ENCODE peak calls at places on chromosome 13, in five cellular contexts. P, O, C, H and R are unnamed samples.

GRCh38 chr13:98910501-98910951 is 67.3 kb downstream of the DOCK9 start:
- DNase-seq in P (no peak), O (no peak), C (no peak), H (no peak), R (no peak)

GRCh38 chr13:92833071-92833470 is 393.5 kb upstream of the GPC6 start:
- DNase-seq in P (no peak), O (no peak), C (no peak), H (no peak), R (no peak)

GRCh38 chr13:82467626-82468025 is 1414.6 kb downstream of the SLITRK1 start:
- DNase-seq in P (no peak), O (no peak), C (no peak), H (no peak), R (no peak)

GRCh38 chr13:24153979-24154378 is 6.5 kb upstream of the SPATA13 start:
- DNase-seq in P (no peak), O (no peak), C (no peak), H (no peak), R (no peak)

GRCh38 chr13:111095031-111095840 is 19.9 kb upstream of the ARHGEF7 start:
- DNase-seq in P (no peak), O (no peak), C (no peak), H (no peak), R (no peak)

GRCh38 chr13:53201454-53202225 is 173.0 kb downstream of the OLFM4 start:
- DNase-seq in P (peak), O (no peak), C (peak), H (no peak), R (no peak)

GRCh38 chr13:46551410-46552301 is 1.3 kb upstream of the LRCH1 start:
- DNase-seq in P (peak), O (peak), C (peak), H (peak), R (peak)

GRCh38 chr13:82717249-82717648 is 1165.0 kb downstream of the SLITRK1 start:
- DNase-seq in P (no peak), O (no peak), C (no peak), H (no peak), R (no peak)

GRCh38 chr13:110233181-110233641 is 73.7 kb downstream of the COL4A1 start:
- DNase-seq in P (no peak), O (no peak), C (no peak), H (no peak), R (no peak)

GRCh38 chr13:110070511-110071120 is 236.3 kb downstream of the COL4A1 start:
- DNase-seq in P (no peak), O (no peak), C (no peak), H (no peak), R (no peak)

GRCh38 chr13:85230754-85231153 is 568.5 kb downstream of the SLITRK6 start:
- DNase-seq in P (no peak), O (no peak), C (no peak), H (no peak), R (no peak)

GRCh38 chr13:41416276-41416675 is 41.1 kb upstream of the RGCC start:
- DNase-seq in P (no peak), O (no peak), C (no peak), H (no peak), R (no peak)
- TF ChIP-seq CTCF in P (no peak), O (no peak), C (no peak), H (no peak), R (no peak)

DNA sequence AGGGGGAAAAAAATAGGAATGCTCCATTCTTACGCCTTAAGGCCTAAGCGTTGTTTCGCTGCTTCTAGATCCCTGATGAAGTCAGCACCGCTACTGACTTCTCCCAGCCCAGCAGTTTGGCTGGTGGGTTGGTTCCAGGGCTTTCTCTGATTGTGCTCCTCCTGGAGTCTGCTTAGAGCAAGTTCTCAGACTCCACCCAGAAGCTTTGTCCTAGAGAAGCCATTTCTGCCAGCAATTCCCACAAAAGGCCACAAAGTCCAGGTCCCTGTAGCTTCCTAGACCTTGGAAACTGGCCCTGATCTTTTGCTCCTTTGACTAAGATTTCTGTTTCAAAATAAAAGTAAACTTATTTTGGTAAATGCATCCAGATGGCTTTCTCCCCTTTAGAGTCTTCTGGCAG is 65.4 kb downstream of the KCTD12 start:
- DNase-seq in P (no peak), O (no peak), C (peak), H (no peak), R (no peak)
- TF ChIP-seq CTCF in P (no peak), O (no peak), C (no peak), H (no peak), R (no peak)

DNA sequence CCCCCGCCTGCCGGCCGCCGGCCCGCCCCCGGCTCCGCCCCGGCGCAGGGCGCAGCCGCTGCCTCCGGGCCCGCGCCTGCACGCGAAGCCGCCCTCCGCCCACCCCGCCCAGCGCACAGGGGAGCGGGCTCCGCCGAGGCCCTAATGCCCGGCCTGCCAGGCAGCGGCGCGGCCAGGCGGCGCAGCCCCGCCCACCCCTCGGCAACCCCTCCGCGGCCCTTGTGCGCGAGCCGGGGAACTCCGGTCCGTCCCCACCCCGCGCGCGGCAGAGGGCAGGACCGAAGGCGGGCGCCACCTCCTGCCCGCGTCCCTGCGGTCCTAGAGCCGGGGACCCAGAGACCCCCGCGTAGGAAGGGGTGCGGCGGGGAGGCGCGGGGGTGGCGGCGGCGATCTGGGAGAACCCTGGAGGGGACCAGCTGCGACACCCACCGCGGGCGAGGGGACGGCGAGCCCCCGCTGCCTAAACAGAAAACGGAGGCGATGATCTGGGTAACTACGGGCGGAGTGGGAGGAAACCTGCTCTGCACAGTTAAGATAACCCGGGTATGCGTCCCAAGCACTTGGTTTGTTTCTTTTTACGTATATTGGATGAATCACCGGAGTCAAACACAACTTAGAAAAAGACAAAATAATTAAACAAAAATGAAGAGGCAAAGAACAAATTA is 351 bp upstream of the USP12 start:
- DNase-seq in P (peak), O (peak), C (peak), H (peak), R (peak)
- TF ChIP-seq CTCF in P (no peak), O (peak), C (peak), H (no peak), R (no peak)

DNA sequence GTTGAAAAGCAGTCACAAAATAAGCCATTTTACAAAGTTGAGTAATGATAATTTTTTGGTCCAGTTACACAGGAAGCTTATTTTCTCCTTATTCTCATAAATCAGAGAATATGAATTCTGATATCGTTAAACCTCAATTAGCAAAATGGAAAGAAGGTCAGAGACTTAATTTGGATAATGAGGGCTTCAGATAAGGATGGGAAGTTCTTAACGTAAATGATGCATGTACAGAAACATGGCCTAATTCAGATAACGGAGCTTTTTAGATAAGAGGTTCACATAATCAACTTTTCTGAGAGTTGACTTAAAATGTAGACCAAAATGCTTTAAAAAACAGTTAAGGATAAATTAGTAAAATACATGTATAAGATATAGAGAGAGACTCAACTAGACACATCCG is 746.3 kb upstream of the SLC10A2 start:
- DNase-seq in P (no peak), O (no peak), C (no peak), H (no peak), R (no peak)
- TF ChIP-seq CTCF in P (no peak), O (no peak), C (no peak), H (no peak), R (no peak)

GRCh38 chr13:45522571-45522970 is 57.8 kb downstream of the COG3 start:
- DNase-seq in P (no peak), O (no peak), C (no peak), H (no peak), R (no peak)
- TF ChIP-seq CTCF in P (no peak), O (no peak), C (no peak), H (no peak), R (no peak)

GRCh38 chr13:35826626-35827254 is 304.4 kb downstream of the DCLK1 start:
- DNase-seq in P (no peak), O (peak), C (peak), H (no peak), R (no peak)
- TF ChIP-seq CTCF in P (peak), O (peak), C (peak), H (no peak), R (no peak)

DNA sequence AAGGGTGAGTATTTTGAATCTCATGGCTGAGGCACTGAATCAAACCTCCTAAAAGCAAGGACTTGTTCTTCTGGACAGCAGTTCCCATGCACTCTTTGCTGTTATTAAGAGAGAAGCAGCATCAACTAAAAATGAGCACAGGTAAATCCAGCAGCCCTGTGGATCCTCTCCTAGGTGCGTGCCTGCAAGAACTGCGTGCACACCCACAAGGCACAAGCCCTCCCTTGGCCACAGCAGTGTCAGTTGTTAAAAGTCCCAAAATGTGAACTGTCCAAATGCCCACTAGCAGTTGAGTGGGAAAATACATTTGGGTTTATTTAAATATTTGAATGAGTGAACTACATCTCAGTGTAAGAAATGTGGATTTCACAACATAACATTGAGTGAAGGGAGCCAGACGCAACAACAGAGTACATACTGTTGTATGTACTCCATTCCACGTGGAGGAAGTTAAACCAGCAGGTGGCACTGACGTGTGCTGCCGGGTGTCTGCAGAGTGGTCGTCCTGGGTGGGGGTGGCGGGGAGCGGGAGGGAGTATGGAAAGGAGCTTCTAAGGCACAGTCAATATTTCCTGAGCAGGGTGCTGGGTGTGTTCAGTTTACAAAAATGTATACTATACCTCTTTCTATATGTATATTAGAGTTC is 266.4 kb downstream of the NALCN start:
- DNase-seq in P (no peak), O (no peak), C (peak), H (no peak), R (no peak)
- TF ChIP-seq CTCF in P (peak), O (peak), C (peak), H (no peak), R (no peak)

GRCh38 chr13:108609353-108609752 is 20.1 kb upstream of the MYO16 start:
- DNase-seq in P (no peak), O (no peak), C (peak), H (no peak), R (no peak)
- TF ChIP-seq CTCF in P (peak), O (peak), C (peak), H (peak), R (no peak)

GRCh38 chr13:100673831-100674362 is 698 bp downstream of the TMTC4 start:
- DNase-seq in P (no peak), O (peak), C (peak), H (peak), R (no peak)

GRCh38 chr13:100673376-100673830 is 1.2 kb downstream of the TMTC4 start:
- DNase-seq in P (peak), O (no peak), C (peak), H (peak), R (no peak)

GRCh38 chr13:100674363-100674847 is at the start of gene TMTC4:
- DNase-seq in P (no peak), O (no peak), C (peak), H (no peak), R (no peak)

GRCh38 chr13:100675660-100676129 is 1.1 kb upstream of the TMTC4 start:
- DNase-seq in P (no peak), O (no peak), C (peak), H (no peak), R (no peak)

DNA sequence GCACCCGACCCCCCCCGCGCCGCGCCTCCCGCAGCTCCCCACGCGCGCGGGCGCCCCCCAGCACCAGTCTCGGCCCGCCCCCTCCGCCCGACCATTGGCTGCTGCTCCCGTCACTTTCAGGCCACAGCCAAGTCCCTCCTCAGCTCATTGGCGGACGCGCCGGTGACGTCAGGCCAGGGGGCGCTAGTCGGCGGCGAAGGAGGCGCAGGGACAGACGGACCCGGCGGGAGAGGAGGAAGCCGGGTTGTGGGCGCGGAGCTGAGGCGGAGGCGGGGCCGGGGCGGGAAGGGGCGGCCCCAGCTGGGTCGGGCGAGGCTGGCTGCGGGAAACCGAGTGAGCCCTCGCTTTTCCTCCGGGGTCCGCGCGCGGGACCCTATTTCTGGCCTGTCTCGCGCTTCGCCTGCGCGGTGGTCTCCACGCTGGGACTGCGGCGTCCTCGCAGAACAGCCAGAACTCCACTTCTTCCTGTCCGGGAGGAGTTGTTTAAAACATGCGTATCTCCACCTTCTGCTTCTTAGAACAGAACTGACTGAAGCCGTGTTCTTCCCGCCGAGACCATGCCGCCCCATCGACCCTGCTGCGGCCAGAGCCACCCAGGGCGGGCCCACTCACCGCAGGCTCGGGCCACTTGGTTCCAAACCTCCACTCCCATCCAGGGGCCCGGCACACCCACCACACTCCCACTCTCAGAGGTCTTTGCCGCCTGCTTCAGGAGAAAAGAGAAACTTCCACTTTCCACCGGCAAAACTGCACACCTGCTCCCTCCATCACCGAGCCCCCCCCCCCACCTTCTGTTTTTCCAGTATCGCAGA is 459 bp upstream of the TMTC4 start:
- DNase-seq in P (peak), O (peak), C (peak), H (peak), R (peak)
- TF ChIP-seq CTCF in P (no peak), O (peak), C (peak), H (no peak), R (no peak)

DNA sequence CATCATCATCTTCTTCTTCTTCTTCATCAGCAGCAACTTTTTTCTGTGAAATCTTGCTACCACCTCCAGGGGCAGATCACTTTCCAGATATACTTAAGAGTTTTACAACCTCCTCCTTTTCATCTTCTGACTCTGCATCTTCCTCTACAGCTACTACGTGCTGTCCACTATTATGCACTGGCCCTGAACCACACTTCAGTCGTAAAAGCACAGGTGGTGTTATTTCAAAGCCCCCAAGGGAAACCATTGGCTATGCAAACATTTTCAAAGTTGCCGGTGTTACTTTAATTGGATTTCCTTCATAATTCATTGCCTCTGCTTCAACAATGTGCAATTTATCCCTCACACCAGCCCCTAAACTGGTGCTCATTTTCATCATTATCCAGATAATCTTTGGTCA is 75.0 kb downstream of the POLR1D start:
- DNase-seq in P (no peak), O (peak), C (no peak), H (no peak), R (no peak)
- TF ChIP-seq CTCF in P (no peak), O (no peak), C (no peak), H (no peak), R (no peak)